ENCODE peak calls at places on chromosomes 13 and 19, in eight cellular contexts. S is foreskin keratinocyte; G is tibial nerve; L is dorsolateral prefrontal cortex; K is brain microvascular endothelial cell; X is CD4-positive, alpha-beta T cell; E is right lobe of liver; Y is GM23338. J is an unnamed sample.
A peak's percentile ranks its signal among the peaks of the same experiment; 100 is the strongest.

GRCh38 chr19:31145021-31145420 is 204.2 kb downstream of the TSHZ3 start:
- DNase-seq in S (peak; percentile 67), G (no peak), L (no peak), K (no peak), X (no peak), E (no peak), Y (no peak), J (no peak)

GRCh38 chr19:48613852-48614435 is 932 bp downstream of the FAM83E start:
- DNase-seq in S (no peak), G (no peak), L (no peak), K (no peak), X (no peak), E (no peak), Y (no peak), J (no peak)

GRCh38 chr19:43290568-43291359 is 21.4 kb upstream of the PSG9 start:
- DNase-seq in S (peak; percentile 23), G (no peak), L (no peak), K (no peak), X (no peak), E (no peak), Y (peak; percentile 32), J (no peak)

GRCh38 chr13:37075164-37075563 is 15.7 kb upstream of the SUPT20H start:
- DNase-seq in S (no peak), G (no peak), L (no peak), K (no peak), X (no peak), E (no peak), Y (peak; percentile 8), J (no peak)

GRCh38 chr13:73943137-73943964 is 190.9 kb downstream of the KLF12 start:
- DNase-seq in S (no peak), G (no peak), L (no peak), K (no peak), X (no peak), E (no peak), Y (no peak), J (no peak)

GRCh38 chr13:97276862-97277269 is 54.7 kb downstream of the MBNL2 start:
- DNase-seq in S (no peak), G (no peak), L (no peak), K (no peak), X (no peak), E (no peak), Y (no peak), J (no peak)

GRCh38 chr13:37306778-37307544 is 201.5 kb upstream of the CSNK1A1L start:
- DNase-seq in S (peak; percentile 97), G (no peak), L (no peak), K (peak; percentile 95), X (no peak), E (no peak), Y (no peak), J (no peak)

GRCh38 chr13:39196957-39197644 is 158.8 kb downstream of the NHLRC3 start:
- DNase-seq in S (no peak), G (no peak), L (no peak), K (no peak), X (no peak), E (no peak), Y (no peak), J (no peak)

GRCh38 chr19:8610041-8610927 is at the start of gene ADAMTS10:
- DNase-seq in S (no peak), G (peak; percentile 46), L (no peak), K (peak; percentile 14), X (peak; percentile 56), E (peak; percentile 60), Y (peak; percentile 76), J (no peak)

GRCh38 chr19:41997851-41998229 is 3.8 kb upstream of the ATP1A3 start:
- DNase-seq in S (no peak), G (no peak), L (no peak), K (no peak), X (no peak), E (no peak), Y (peak; percentile 76), J (no peak)

GRCh38 chr19:18397242-18398202 is at the start of gene LRRC25:
- DNase-seq in S (no peak), G (peak; percentile 33), L (no peak), K (no peak), X (no peak), E (peak; percentile 63), Y (peak; percentile 96), J (peak; percentile 69)

GRCh38 chr19:55600336-55601028 is 394 bp downstream of the ZNF524 start:
- DNase-seq in S (no peak), G (no peak), L (no peak), K (no peak), X (no peak), E (no peak), Y (peak; percentile 94), J (no peak)

GRCh38 chr19:17001603-17002183 is 24.9 kb downstream of the CPAMD8 start:
- DNase-seq in S (no peak), G (no peak), L (no peak), K (no peak), X (peak; percentile 72), E (no peak), Y (peak; percentile 66), J (no peak)

GRCh38 chr13:41028051-41028450 is 8.9 kb upstream of the ELF1 start:
- DNase-seq in S (no peak), G (no peak), L (no peak), K (peak; percentile 40), X (no peak), E (no peak), Y (no peak), J (no peak)

GRCh38 chr13:80363890-80364503 is 23.1 kb upstream of the SPRY2 start:
- DNase-seq in S (no peak), G (no peak), L (no peak), K (no peak), X (no peak), E (no peak), Y (peak; percentile 67), J (no peak)

GRCh38 chr19:2312819-2313501 is 5.0 kb upstream of the LINGO3 start:
- DNase-seq in S (no peak), G (no peak), L (no peak), K (no peak), X (no peak), E (no peak), Y (peak; percentile 91), J (no peak)

GRCh38 chr13:73998631-73999030 is 135.6 kb downstream of the KLF12 start:
- DNase-seq in S (no peak), G (no peak), L (no peak), K (no peak), X (no peak), E (no peak), Y (no peak), J (no peak)

GRCh38 chr19:29593869-29594268 is 12.2 kb upstream of the POP4 start:
- DNase-seq in S (no peak), G (no peak), L (no peak), K (no peak), X (no peak), E (no peak), Y (no peak), J (no peak)

GRCh38 chr13:51935326-51936171 is 73.8 kb downstream of the CCDC70 start:
- DNase-seq in S (no peak), G (no peak), L (no peak), K (no peak), X (no peak), E (no peak), Y (peak; percentile 72), J (peak; percentile 65)

GRCh38 chr13:111184685-111185401 is 69.7 kb downstream of the ARHGEF7 start:
- DNase-seq in S (no peak), G (no peak), L (no peak), K (peak; percentile 68), X (peak; percentile 46), E (no peak), Y (no peak), J (peak; percentile 88)

GRCh38 chr19:8069116-8069973 is 16.8 kb downstream of the CCL25 start:
- DNase-seq in S (no peak), G (no peak), L (no peak), K (no peak), X (no peak), E (no peak), Y (peak; percentile 90), J (no peak)

DNA sequence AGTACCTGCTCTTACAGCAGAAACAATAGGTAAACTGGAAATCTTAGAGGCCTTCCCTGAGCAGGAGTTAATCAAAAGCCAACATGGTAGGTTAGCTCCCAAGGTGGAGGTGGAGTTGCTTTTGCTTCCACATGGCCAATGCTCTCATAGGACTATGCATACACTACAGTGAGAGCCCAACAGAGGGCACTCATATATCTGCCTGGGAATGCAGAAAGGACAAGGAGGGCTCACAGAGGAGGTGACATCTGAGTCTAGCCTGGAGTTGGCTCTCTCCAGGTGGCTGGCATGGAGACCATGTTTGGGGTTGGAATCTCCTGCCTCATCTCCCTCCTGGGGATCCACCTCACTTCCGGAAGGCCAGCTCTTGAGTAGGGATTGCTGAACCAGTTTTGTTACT is 34.6 kb downstream of the ATP8A2 start:
- DNase-seq in S (peak; percentile 14), G (no peak), L (no peak), K (peak; percentile 3), X (no peak), E (no peak), Y (peak; percentile 36), J (no peak)
- TF ChIP-seq CTCF in S (peak; percentile 38), G (no peak), L (no peak), K (peak; percentile 33), X (no peak), E (peak; percentile 11), Y (peak; percentile 37), J (no peak)

GRCh38 chr19:44800461-44800860 is 8.4 kb upstream of the BCAM start:
- DNase-seq in S (peak; percentile 54), G (peak; percentile 86), L (peak; percentile 53), K (peak; percentile 57), X (peak; percentile 70), E (peak; percentile 89), Y (peak; percentile 96), J (peak; percentile 88)
- H3K27ac ChIP-seq in S (no peak overlapping the region), G (no peak overlapping the region), L (no peak overlapping the region), K (no peak overlapping the region), X (no peak overlapping the region), E (no peak overlapping the region), Y (peak overlapping the region; percentile 81), J (no peak overlapping the region)

DNA sequence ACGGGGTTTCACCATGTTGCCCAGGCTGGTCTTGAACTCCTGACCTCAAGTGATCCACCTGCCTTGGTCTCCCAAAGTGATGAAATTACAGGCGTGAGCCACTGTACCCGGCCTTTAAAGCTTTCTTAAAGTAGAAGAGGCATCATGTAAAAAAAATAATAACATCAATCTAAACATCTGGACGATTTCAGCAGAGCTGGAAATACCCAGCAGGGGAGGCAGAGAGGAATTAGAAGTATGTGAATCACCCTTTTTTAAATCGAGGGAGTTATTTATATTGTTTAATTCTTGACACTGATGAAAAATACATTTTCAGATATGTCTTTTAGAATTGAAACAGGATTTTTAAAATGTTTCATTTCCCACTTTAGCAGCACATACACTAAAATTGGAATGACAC is 37.4 kb upstream of the MTIF3 start:
- DNase-seq in S (no peak), G (no peak), L (no peak), K (no peak), X (no peak), E (no peak), Y (no peak), J (no peak)
- TF ChIP-seq CTCF in S (peak; percentile 2), G (no peak), L (no peak), K (no peak), X (no peak), E (no peak), Y (no peak), J (no peak)

DNA sequence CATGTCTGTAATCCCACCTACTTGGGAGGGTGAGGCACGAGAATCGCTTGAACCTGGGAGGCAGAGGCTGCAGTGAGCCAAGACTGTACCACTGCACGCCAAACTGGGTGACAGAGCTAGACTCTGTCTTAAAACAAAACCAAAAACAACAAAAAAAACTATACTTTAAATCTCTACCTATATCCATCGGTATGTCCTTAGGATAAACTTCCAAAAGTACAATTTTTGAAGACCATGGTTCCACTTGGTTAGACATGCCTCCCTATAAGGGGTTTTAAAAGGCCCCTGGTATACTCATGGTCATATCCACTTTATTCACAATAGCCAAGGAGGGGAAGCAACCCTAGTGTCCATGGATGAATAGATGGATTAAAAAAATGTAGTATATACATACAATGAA is 39.8 kb downstream of the RUBCNL start:
- DNase-seq in S (no peak), G (no peak), L (no peak), K (no peak), X (no peak), E (no peak), Y (no peak), J (no peak)
- H3K27ac ChIP-seq in S (no peak overlapping the region), G (no peak overlapping the region), L (no peak overlapping the region), K (no peak overlapping the region), X (no peak overlapping the region), E (no peak overlapping the region), Y (no peak overlapping the region), J (no peak overlapping the region)

J was measured in Peyer's patch.